ENCODE peak calls at places on chromosomes 1 and 21, in nine cellular contexts. G is GM03348; H is stromal cell of bone marrow; V is fibroblast of pulmonary artery; Z is NCI-H226; N is activated CD4-positive, alpha-beta T cell treated with anti-CD3 and anti-CD28 coated beads, Interleukin-2, amount 50 U/mL, for 24 hours; I is C1 segment of cervical spinal cord; F is IMR-90; R is anterior cingulate cortex. B is an unnamed sample.

GRCh38 chr21:26280715-26281310 is 110.2 kb upstream of the APP start:
- DNase-seq in Z (no peak), R (no peak), H (no peak), V (no peak), F (no peak), I (no peak), G (no peak), N (no peak), B (no peak)

GRCh38 chr21:28632718-28633408 is 359.8 kb downstream of the LTN1 start:
- DNase-seq in F (peak; percentile 83), G (peak; percentile 56), I (no peak), N (no peak), V (peak; percentile 79), R (no peak), H (peak; percentile 55), Z (peak; percentile 74), B (no peak)

GRCh38 chr1:33379631-33380354 is 51.1 kb downstream of the PHC2 start:
- DNase-seq in N (no peak), F (no peak), G (no peak), I (no peak), V (no peak), Z (no peak), R (no peak), H (no peak), B (no peak)

GRCh38 chr1:84299536-84300260 is 1.8 kb upstream of the SAMD13 start:
- DNase-seq in Z (no peak), R (no peak), I (no peak), V (peak; percentile 35), H (no peak), F (peak; percentile 18), G (no peak), N (no peak), B (peak; percentile 42)

GRCh38 chr1:33349778-33350610 is 29.1 kb upstream of the A3GALT2 start:
- DNase-seq in F (peak; percentile 72), H (peak; percentile 65), G (peak; percentile 97), V (peak; percentile 77), R (peak; percentile 65), Z (peak; percentile 76), N (peak; percentile 60), I (peak; percentile 85), B (peak; percentile 84)

GRCh38 chr1:54397090-54397591 is 9.1 kb downstream of the SSBP3 start:
- DNase-seq in G (no peak), R (no peak), V (no peak), N (no peak), F (no peak), H (no peak), I (no peak), Z (peak; percentile 43), B (no peak)

GRCh38 chr1:3518256-3518655 is 63.8 kb downstream of the ARHGEF16 start:
- DNase-seq in F (no peak), G (peak; percentile 49), H (no peak), V (no peak), N (no peak), Z (no peak), I (no peak), R (no peak), B (no peak)

GRCh38 chr1:21262282-21263051 is 27.8 kb downstream of the ECE1 start:
- DNase-seq in Z (no peak), V (peak; percentile 94), N (no peak), I (peak; percentile 38), G (peak; percentile 89), R (no peak), H (peak; percentile 88), F (peak; percentile 95), B (peak; percentile 56)

GRCh38 chr1:66980745-66981367 is 56.1 kb downstream of the MIER1 start:
- DNase-seq in N (no peak), H (no peak), V (peak; percentile 33), R (no peak), I (no peak), F (peak; percentile 46), G (no peak), Z (no peak), B (no peak)

B was measured in NCI-H2227 treated with DMSO at 0.1 percent for 48 hours.